ENCODE peak calls at places on chromosomes 11 and 22, in nine cellular contexts. K is ACHN; L is endothelial cell; S is NCI-H748 treated with DMSO at 0.1 percent for 48 hours; R is GM04503; V is activated CD8-positive, alpha-beta memory T cell treated with anti-CD3 and anti-CD28 coated beads for 48 hours; E is activated naive CD4-positive, alpha-beta T cell; C is BJ; U is caudate nucleus. I is an unnamed sample.

GRCh38 chr11:87743002-87743401 is 432.2 kb downstream of the RAB38 start:
- DNase-seq in C (no peak), S (no peak), V (no peak), E (no peak), R (no peak), L (no peak), U (no peak), K (no peak), I (no peak)

GRCh38 chr11:73344191-73344607 is 32.0 kb upstream of the RELT start:
- DNase-seq in C (no peak), L (no peak), U (peak), K (no peak), V (no peak), R (no peak), E (no peak), S (no peak), I (no peak)

GRCh38 chr11:8963569-8964323 is 496 bp downstream of the TMEM9B start:
- DNase-seq in K (peak), C (no peak), L (peak), U (peak), E (peak), R (peak), V (peak), S (peak), I (no peak)

GRCh38 chr22:29030618-29031235 is 30.9 kb downstream of the C22orf31 start:
- DNase-seq in S (no peak), R (no peak), K (peak), V (no peak), E (no peak), U (peak), L (peak), C (no peak), I (peak)

GRCh38 chr22:20457506-20458240 is 20.0 kb upstream of the SCARF2 start:
- DNase-seq in E (no peak), K (no peak), R (no peak), C (no peak), S (no peak), V (no peak), U (no peak), L (no peak), I (no peak)

GRCh38 chr11:425301-425700 is 10.5 kb upstream of the SIGIRR start:
- DNase-seq in R (no peak), V (no peak), E (no peak), L (no peak), S (no peak), U (no peak), C (no peak), K (no peak), I (no peak)

GRCh38 chr11:121446752-121447156 is 5.4 kb upstream of the SORL1 start:
- DNase-seq in C (no peak), V (no peak), S (no peak), L (no peak), E (no peak), K (no peak), R (no peak), U (no peak), I (peak)

GRCh38 chr22:46738961-46739870 is 1.2 kb upstream of the CERK start:
- DNase-seq in U (peak), L (no peak), R (no peak), V (no peak), K (peak), S (no peak), C (no peak), E (peak), I (no peak)

GRCh38 chr11:124085583-124085982 is 29.7 kb upstream of the VWA5A start:
- DNase-seq in V (no peak), R (no peak), U (no peak), E (no peak), L (no peak), C (no peak), S (no peak), K (no peak), I (no peak)

GRCh38 chr11:130528862-130529261 is 80.4 kb downstream of the ADAMTS15 start:
- DNase-seq in U (no peak), S (no peak), C (no peak), V (no peak), R (no peak), K (no peak), L (no peak), E (no peak), I (peak)

GRCh38 chr11:115477410-115477809 is 26.8 kb downstream of the CADM1 start:
- DNase-seq in E (no peak), U (no peak), L (no peak), R (no peak), C (no peak), S (no peak), K (no peak), V (no peak), I (no peak)

GRCh38 chr11:86360775-86361395 is 13.8 kb upstream of the CCDC81 start:
- DNase-seq in S (no peak), U (no peak), R (no peak), V (no peak), E (no peak), C (peak), L (no peak), K (peak), I (peak)

GRCh38 chr11:128716661-128717210 is 22.9 kb downstream of the FLI1 start:
- DNase-seq in K (no peak), L (no peak), U (no peak), R (no peak), S (no peak), V (no peak), E (no peak), C (no peak), I (peak)

GRCh38 chr11:120867024-120867423 is 156.9 kb upstream of the TBCEL start:
- DNase-seq in V (no peak), K (no peak), S (no peak), E (no peak), C (no peak), L (no peak), U (no peak), R (no peak), I (no peak)

GRCh38 chr11:28146123-28146751 is 38.0 kb downstream of the METTL15 start:
- DNase-seq in U (no peak), C (peak), L (no peak), R (peak), V (no peak), E (no peak), S (no peak), K (peak), I (peak)

GRCh38 chr11:66568124-66568916 is at the start of gene CTSF:
- DNase-seq in K (no peak), L (peak), U (peak), S (peak), E (peak), C (no peak), R (no peak), V (peak), I (peak)

GRCh38 chr11:72135891-72136676 is 559 bp downstream of the FOLR3 start:
- DNase-seq in K (no peak), L (no peak), V (no peak), U (no peak), R (no peak), S (no peak), E (no peak), C (no peak), I (no peak)

GRCh38 chr11:114091791-114092397 is 32.4 kb downstream of the ZBTB16 start:
- DNase-seq in C (no peak), V (no peak), E (no peak), L (no peak), R (no peak), S (no peak), U (peak), K (no peak), I (no peak)

GRCh38 chr11:67276821-67277230 is 10.6 kb downstream of the GRK2 start:
- DNase-seq in C (no peak), E (no peak), K (no peak), R (no peak), S (no peak), U (no peak), V (no peak), L (no peak), I (peak)

GRCh38 chr11:45332486-45332934 is 46.4 kb upstream of the SYT13 start:
- DNase-seq in K (peak), C (no peak), U (no peak), V (no peak), S (peak), E (no peak), L (peak), R (no peak), I (peak)

GRCh38 chr11:10659339-10660216 is 34.0 kb downstream of the IRAG1 start:
- DNase-seq in U (no peak), V (no peak), R (peak), S (no peak), E (no peak), L (no peak), C (peak), K (peak), I (peak)

GRCh38 chr11:19777032-19777341 is 64.3 kb downstream of the NAV2 start:
- DNase-seq in U (no peak), K (peak), S (no peak), V (no peak), C (no peak), R (no peak), E (no peak), L (peak), I (no peak)

GRCh38 chr22:27088026-27088425 is 430.6 kb downstream of the MIAT start:
- DNase-seq in K (peak), V (no peak), U (no peak), E (no peak), L (no peak), R (no peak), S (no peak), C (no peak), I (peak)

GRCh38 chr22:34319346-34319745 is 399.1 kb upstream of the LARGE1 start:
- DNase-seq in V (no peak), R (no peak), U (no peak), K (no peak), C (no peak), S (no peak), L (no peak), E (no peak), I (no peak)

I was measured in RPMI7951.